ENCODE peak calls at places on chromosome 21, in eight cellular contexts. X, G, P, V, S, W, T and C are unnamed samples.
A peak's percentile ranks its signal among the peaks of the same experiment; 100 is the strongest.

GRCh38 chr21:46297311-46298082 is 11.4 kb downstream of the YBEY start:
- DNase-seq in T (no peak), G (no peak), P (peak; percentile 41), W (no peak), V (no peak), S (no peak), X (peak; percentile 32), C (no peak)

GRCh38 chr21:14303731-14304488 is 79.0 kb downstream of the HSPA13 start:
- DNase-seq in V (no peak), T (no peak), S (no peak), G (no peak), X (no peak), P (no peak), W (no peak), C (no peak)

GRCh38 chr21:31576428-31576827 is 83.1 kb upstream of the SOD1 start:
- DNase-seq in P (no peak), V (no peak), G (no peak), X (peak; percentile 44), S (no peak), W (no peak), T (no peak), C (no peak)

GRCh38 chr21:43600642-43601397 is 58.5 kb downstream of the HSF2BP start:
- DNase-seq in T (peak; percentile 93), G (no peak), V (peak; percentile 84), W (peak; percentile 92), X (peak; percentile 94), P (no peak), S (peak; percentile 73), C (no peak)

GRCh38 chr21:45297329-45297728 is 9.6 kb upstream of the POFUT2 start:
- DNase-seq in T (no peak), G (no peak), S (no peak), W (no peak), P (no peak), V (no peak), X (no peak), C (no peak)

GRCh38 chr21:21148009-21148408 is 149.8 kb downstream of the NCAM2 start:
- DNase-seq in P (no peak), T (no peak), S (no peak), V (no peak), W (no peak), X (no peak), G (no peak), C (no peak)

GRCh38 chr21:43866659-43867331 is 1.8 kb downstream of the AGPAT3 start:
- DNase-seq in S (no peak), V (no peak), G (peak; percentile 74), X (no peak), W (no peak), T (no peak), P (no peak), C (peak; percentile 83)

GRCh38 chr21:41622831-41623548 is 115.0 kb upstream of the TMPRSS2 start:
- DNase-seq in G (no peak), T (peak; percentile 17), S (no peak), V (no peak), P (no peak), W (no peak), X (no peak), C (no peak)

GRCh38 chr21:17387030-17387617 is 125.7 kb upstream of the CXADR start:
- DNase-seq in G (no peak), S (no peak), W (peak; percentile 80), V (peak; percentile 16), T (peak; percentile 53), P (no peak), X (peak; percentile 80), C (peak; percentile 60)

GRCh38 chr21:42317826-42318746 is 2.9 kb upstream of the TFF3 start:
- DNase-seq in W (no peak), G (no peak), X (no peak), S (no peak), P (no peak), V (no peak), T (no peak), C (no peak)

GRCh38 chr21:19522384-19522783 is 1118.8 kb upstream of the TMPRSS15 start:
- DNase-seq in G (no peak), W (no peak), X (no peak), P (no peak), T (no peak), S (no peak), V (no peak), C (no peak)

GRCh38 chr21:45323487-45324380 is 36.0 kb upstream of the POFUT2 start:
- DNase-seq in T (peak; percentile 54), X (peak; percentile 53), G (no peak), S (no peak), P (peak; percentile 13), V (no peak), W (peak; percentile 63), C (no peak)

GRCh38 chr21:37531402-37532042 is 164.9 kb downstream of the DYRK1A start:
- DNase-seq in G (no peak), X (no peak), W (peak; percentile 12), P (peak; percentile 67), S (no peak), V (no peak), T (no peak), C (no peak)

GRCh38 chr21:16302851-16303282 is 573.1 kb downstream of the USP25 start:
- DNase-seq in P (no peak), V (no peak), S (no peak), T (peak; percentile 64), W (peak; percentile 77), G (no peak), X (peak; percentile 37), C (no peak)

GRCh38 chr21:43366656-43367055 is 60.3 kb downstream of the SIK1 start:
- DNase-seq in T (no peak), V (no peak), G (no peak), P (peak; percentile 11), S (no peak), W (no peak), X (no peak), C (no peak)

GRCh38 chr21:25568230-25568629 is 39.1 kb downstream of the MRPL39 start:
- DNase-seq in T (peak; percentile 40), G (no peak), P (peak; percentile 11), W (peak; percentile 67), V (peak; percentile 26), S (no peak), X (peak; percentile 83), C (no peak)

GRCh38 chr21:44498965-44499560 is 40.9 kb downstream of the KRTAP10-1 start:
- DNase-seq in P (no peak), G (no peak), X (no peak), W (no peak), S (no peak), T (no peak), V (no peak), C (no peak)

GRCh38 chr21:44984428-44984791 is 44.6 kb downstream of the SLX9 start:
- DNase-seq in X (no peak), W (no peak), T (no peak), S (no peak), V (no peak), G (no peak), P (peak; percentile 14), C (no peak)

GRCh38 chr21:41043008-41043407 is 125.0 kb upstream of the BACE2 start:
- DNase-seq in P (no peak), T (no peak), S (no peak), V (no peak), X (no peak), W (no peak), G (no peak), C (no peak)

GRCh38 chr21:30779269-30779668 is 24.0 kb upstream of the KRTAP21-1 start:
- DNase-seq in W (no peak), X (no peak), T (no peak), S (no peak), G (no peak), V (no peak), P (no peak), C (no peak)

GRCh38 chr21:18411565-18411964 is 8.0 kb upstream of the TMPRSS15 start:
- DNase-seq in G (no peak), P (no peak), T (no peak), X (no peak), V (no peak), S (no peak), W (no peak), C (no peak)

GRCh38 chr21:45053561-45053960 is 20.8 kb upstream of the ADARB1 start:
- DNase-seq in S (no peak), X (no peak), V (no peak), G (no peak), T (no peak), W (no peak), P (no peak), C (no peak)

GRCh38 chr21:41090981-41091380 is 77.0 kb upstream of the BACE2 start:
- DNase-seq in G (no peak), P (no peak), W (no peak), T (no peak), V (no peak), S (no peak), X (no peak), C (no peak)

DNA sequence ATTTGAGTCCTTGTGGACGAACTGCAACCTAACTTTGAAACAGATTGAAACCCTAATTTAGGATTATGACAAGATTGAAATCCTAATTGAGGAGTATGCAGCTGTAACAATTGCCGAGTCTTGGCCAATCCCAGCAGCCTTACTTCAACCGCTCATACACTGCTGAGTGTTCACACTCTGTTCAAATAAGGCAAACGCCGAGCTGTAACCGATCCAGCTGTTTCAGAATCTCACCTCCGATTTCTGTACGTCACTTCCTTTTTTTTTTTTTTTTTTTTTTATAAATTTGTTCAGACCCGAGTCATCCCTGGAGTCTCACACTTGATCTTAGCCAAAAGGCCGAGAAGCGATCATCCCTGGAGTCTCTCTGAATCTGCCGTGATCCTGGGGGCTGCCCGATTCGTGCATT is 22.3 kb upstream of the ATP5PO start:
- DNase-seq in X (no peak), G (no peak), W (no peak), V (no peak), P (no peak), T (no peak), S (no peak), C (no peak)
- TF ChIP-seq CTCF in X (no peak), G (no peak), W (no peak), V (no peak), P (no peak), T (no peak), S (no peak), C (no peak)

GRCh38 chr21:38669186-38669585 is 136.5 kb upstream of the ETS2 start:
- DNase-seq in W (peak; percentile 53), X (peak; percentile 60), G (no peak), T (peak; percentile 42), S (no peak), P (no peak), V (no peak), C (peak; percentile 37)
- TF ChIP-seq CTCF in W (peak; percentile 60), X (peak; percentile 67), G (peak; percentile 54), T (peak; percentile 60), S (peak; percentile 66), P (no peak), V (peak; percentile 63), C (peak; percentile 5)

GRCh38 chr21:26842976-26843911 is 2.0 kb downstream of the ADAMTS1 start:
- DNase-seq in V (peak; percentile 87), T (peak; percentile 95), X (peak; percentile 97), G (no peak), W (peak; percentile 97), S (peak; percentile 70), P (peak; percentile 90), C (no peak)
- TF ChIP-seq CTCF in V (peak; percentile 48), T (peak; percentile 41), X (peak; percentile 35), G (no peak), W (peak; percentile 39), S (no peak), P (no peak), C (no peak)

DNA sequence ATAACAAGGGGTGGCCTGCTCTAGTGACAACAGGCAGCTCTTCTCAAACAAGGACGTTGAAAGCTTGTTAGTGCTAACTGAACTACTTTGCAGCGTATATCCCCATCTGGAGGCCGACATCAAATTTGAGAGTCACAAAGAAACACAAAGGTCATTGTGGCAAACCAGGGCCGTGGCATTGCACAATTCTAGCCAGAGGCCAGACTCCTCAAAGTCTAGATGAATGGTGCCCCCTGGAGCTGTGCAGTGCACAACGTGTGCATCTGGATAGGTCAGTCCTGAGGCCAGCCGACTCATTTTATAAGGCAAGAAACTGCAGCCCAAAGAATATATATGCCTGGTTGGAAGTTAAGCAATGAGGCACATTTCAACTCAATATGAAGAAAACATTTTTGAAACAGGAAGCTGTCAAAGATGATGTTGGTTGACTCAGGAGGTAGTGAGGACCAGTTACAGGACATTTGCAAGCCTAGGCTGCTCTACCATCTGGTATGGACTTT is 459.3 kb upstream of the RUNX1 start:
- DNase-seq in X (peak; percentile 91), P (peak; percentile 50), W (peak; percentile 62), V (peak; percentile 18), S (peak; percentile 13), T (peak; percentile 58), G (no peak), C (no peak)
- TF ChIP-seq CTCF in X (peak; percentile 47), P (no peak), W (peak; percentile 4), V (peak; percentile 30), S (peak; percentile 38), T (peak; percentile 32), G (no peak), C (no peak)